ENCODE peak calls at places on chromosomes 13 and 19, in nine cellular contexts. M is upper lobe of left lung; Q is mesothelial cell of epicardium; N is GM12892; K is aorta; A is stimulated activated naive CD8-positive, alpha-beta T cell treated with anti-CD3 and anti-CD28 coated beads, Interleukin-15, amount 100 ng/mL, for 72 hours; C is activated T-helper 1 cell treated with anti-CD3 and anti-CD28 coated beads, Interleukin-12 subunit alpha, Interleukin-12 subunit beta, Interleukin-2, Interleukin-4 antibody, amounts not matched to agents 30 ng/mL and 10 ng/mL and 1 ng/mL, durations not matched to agents 14 hours and 24 hours and 36 hours; I is HuH-7; E is GM06990. X is an unnamed sample.

GRCh38 chr19:55304279-55304978 is 20.6 kb downstream of the BRSK1 start:
- DNase-seq in M (peak; percentile 79), N (peak; percentile 69), K (peak; percentile 60), A (no peak), Q (no peak), E (no peak), I (peak; percentile 93), C (no peak), X (no peak)

GRCh38 chr13:21579754-21580316 is 24.1 kb downstream of the MICU2 start:
- DNase-seq in Q (no peak), E (no peak), I (no peak), A (no peak), C (no peak), N (no peak), K (no peak), M (no peak), X (no peak)

GRCh38 chr19:55076321-55076720 is 652 bp downstream of the EPS8L1 start:
- DNase-seq in A (no peak), M (no peak), Q (no peak), I (no peak), E (no peak), N (no peak), C (no peak), K (no peak), X (no peak)

GRCh38 chr13:94537740-94538630 is 58.0 kb downstream of the TGDS start:
- DNase-seq in A (no peak), E (no peak), N (no peak), K (no peak), Q (no peak), C (no peak), M (no peak), I (no peak), X (no peak)

GRCh38 chr13:34464011-34464410 is 478.1 kb upstream of the NBEA start:
- DNase-seq in E (no peak), K (no peak), I (no peak), M (no peak), Q (no peak), N (no peak), A (no peak), C (no peak), X (no peak)

GRCh38 chr13:109135018-109135417 is 505.6 kb downstream of the MYO16 start:
- DNase-seq in Q (no peak), I (no peak), N (no peak), K (no peak), E (no peak), C (no peak), A (no peak), M (no peak), X (no peak)

GRCh38 chr19:49488046-49488862 is 846 bp downstream of the RPL13A start:
- DNase-seq in C (no peak), E (no peak), K (no peak), Q (no peak), A (no peak), I (no peak), N (no peak), M (no peak), X (no peak)

GRCh38 chr19:15124572-15125231 is 17.5 kb downstream of the SYDE1 start:
- DNase-seq in Q (no peak), A (peak; percentile 19), K (peak; percentile 90), C (no peak), N (peak; percentile 28), E (peak; percentile 35), M (peak; percentile 94), I (no peak), X (no peak)

GRCh38 chr13:32255744-32256120 is 59.4 kb downstream of the ZAR1L start:
- DNase-seq in M (no peak), Q (no peak), N (no peak), K (no peak), I (peak; percentile 39), C (no peak), E (no peak), A (no peak), X (no peak)

GRCh38 chr13:48078251-48078656 is 16.6 kb downstream of the MED4 start:
- DNase-seq in A (peak; percentile 52), K (no peak), Q (no peak), E (peak; percentile 44), M (no peak), C (peak; percentile 11), I (peak; percentile 18), N (peak; percentile 33), X (peak; percentile 37)

GRCh38 chr13:30892966-30893365 is 13.1 kb upstream of the MEDAG start:
- DNase-seq in M (peak; percentile 86), K (peak; percentile 79), A (no peak), I (peak; percentile 64), E (no peak), N (no peak), Q (peak; percentile 57), C (no peak), X (no peak)

GRCh38 chr19:4606921-4607678 is 32.2 kb upstream of the TNFAIP8L1 start:
- DNase-seq in I (no peak), A (no peak), N (no peak), K (peak; percentile 53), Q (no peak), E (no peak), C (no peak), M (peak; percentile 83), X (no peak)

GRCh38 chr13:109273326-109273751 is 513.0 kb downstream of the IRS2 start:
- DNase-seq in A (no peak), Q (no peak), M (no peak), E (no peak), K (no peak), I (no peak), N (no peak), C (no peak), X (no peak)

GRCh38 chr19:33303791-33304759 is 1.7 kb upstream of the CEBPA start:
- DNase-seq in A (no peak), M (peak; percentile 89), K (no peak), Q (no peak), N (no peak), C (no peak), E (no peak), I (no peak), X (no peak)

GRCh38 chr19:43362745-43363144 is 9.3 kb downstream of the CD177 start:
- DNase-seq in A (no peak), Q (no peak), K (no peak), M (no peak), C (no peak), E (no peak), I (no peak), N (no peak), X (no peak)

X was measured in GM18507.